ENCODE peak calls at places on chromosomes 7 and 10, in six cellular contexts. T, V, M, R, I and U are unnamed samples.

GRCh38 chr7:127876393-127876792 is 154.8 kb downstream of the LRRC4 start:
- DNase-seq in T (no peak), V (peak), M (no peak), R (no peak), I (no peak), U (no peak)

GRCh38 chr7:18166002-18166401 is 138.4 kb upstream of the PRPS1L1 start:
- DNase-seq in T (no peak), V (no peak), M (no peak), R (no peak), I (no peak), U (no peak)

GRCh38 chr7:73978681-73979563 is 49.1 kb upstream of the ELN start:
- DNase-seq in T (peak), V (peak), M (peak), R (peak), I (no peak), U (peak)

GRCh38 chr10:22321156-22321711 is 335 bp downstream of the BMI1 start:
- DNase-seq in T (peak), V (peak), M (peak), R (peak), I (peak), U (peak)

GRCh38 chr7:128781126-128781525 is 5.5 kb upstream of the OPN1SW start:
- DNase-seq in T (no peak), V (peak), M (no peak), R (no peak), I (no peak), U (no peak)

GRCh38 chr7:28093617-28094232 is 86.9 kb downstream of the JAZF1 start:
- DNase-seq in T (peak), V (peak), M (peak), R (no peak), I (peak), U (no peak)

GRCh38 chr7:158650821-158651225 is 53.8 kb downstream of the NCAPG2 start:
- DNase-seq in T (no peak), V (peak), M (no peak), R (no peak), I (no peak), U (no peak)

GRCh38 chr10:74928742-74929191 is 102.4 kb downstream of the KAT6B start:
- DNase-seq in T (no peak), V (peak), M (no peak), R (no peak), I (no peak), U (no peak)

GRCh38 chr10:61897671-61898434 is 3.6 kb upstream of the ARID5B start:
- DNase-seq in T (no peak), V (peak), M (peak), R (peak), I (peak), U (no peak)

GRCh38 chr10:239109-239508 is 103.9 kb downstream of the ZMYND11 start:
- DNase-seq in T (no peak), V (peak), M (no peak), R (no peak), I (no peak), U (no peak)

GRCh38 chr7:25586513-25586912 is 358.2 kb upstream of the NPVF start:
- DNase-seq in T (no peak), V (no peak), M (no peak), R (no peak), I (no peak), U (peak)

GRCh38 chr10:86500846-86501245 is 20.7 kb downstream of the WAPL start:
- DNase-seq in T (no peak), V (peak), M (no peak), R (no peak), I (no peak), U (no peak)

GRCh38 chr10:79102056-79102874 is 33.5 kb downstream of the ZMIZ1 start:
- DNase-seq in T (no peak), V (peak), M (no peak), R (no peak), I (no peak), U (no peak)

GRCh38 chr7:156608176-156608478 is 32.4 kb upstream of the RNF32 start:
- DNase-seq in T (no peak), V (no peak), M (no peak), R (no peak), I (no peak), U (no peak)

GRCh38 chr7:115300228-115300870 is 378.5 kb downstream of the MDFIC start:
- DNase-seq in T (no peak), V (peak), M (no peak), R (no peak), I (no peak), U (no peak)

GRCh38 chr10:51297438-51297837 is 223.2 kb downstream of the PRKG1 start:
- DNase-seq in T (no peak), V (peak), M (no peak), R (no peak), I (no peak), U (no peak)

GRCh38 chr10:100346765-100347567 is at the start of gene SCD:
- DNase-seq in T (peak), V (peak), M (peak), R (peak), I (peak), U (peak)

GRCh38 chr7:36278069-36278766 is 111.4 kb upstream of the ANLN start:
- DNase-seq in T (no peak), V (no peak), M (no peak), R (no peak), I (no peak), U (no peak)

GRCh38 chr7:128435311-128435654 is 20.4 kb upstream of the HILPDA start:
- DNase-seq in T (no peak), V (no peak), M (no peak), R (no peak), I (no peak), U (no peak)

GRCh38 chr10:115514895-115515294 is 421.7 kb downstream of the ATRNL1 start:
- DNase-seq in T (no peak), V (no peak), M (no peak), R (no peak), I (no peak), U (no peak)

GRCh38 chr10:79313911-79314439 is 33.3 kb upstream of the PPIF start:
- DNase-seq in T (no peak), V (no peak), M (no peak), R (no peak), I (no peak), U (no peak)

GRCh38 chr7:131897016-131897789 is 340.8 kb upstream of the PODXL start:
- DNase-seq in T (no peak), V (no peak), M (no peak), R (no peak), I (no peak), U (no peak)

GRCh38 chr10:77500754-77501151 is 136.9 kb downstream of the KCNMA1 start:
- DNase-seq in T (no peak), V (no peak), M (no peak), R (no peak), I (no peak), U (no peak)

GRCh38 chr10:25451401-25451800 is 276.6 kb downstream of the GPR158 start:
- DNase-seq in T (no peak), V (no peak), M (no peak), R (no peak), I (no peak), U (no peak)

GRCh38 chr7:50261593-50261992 is 42.9 kb upstream of the IKZF1 start:
- DNase-seq in T (no peak), V (no peak), M (no peak), R (no peak), I (peak), U (no peak)

GRCh38 chr10:1120761-1121160 is 64.6 kb downstream of the WDR37 start:
- DNase-seq in T (no peak), V (no peak), M (no peak), R (no peak), I (no peak), U (no peak)